ENCODE peak calls at places on chromosomes 12 and 14, in eight cellular contexts. Y is lower leg skin, S is GM12865, C is pancreas, M is cardiac fibroblast, D is tibial artery, Z is fibroblast of pulmonary artery, V is brain microvascular endothelial cell. X is an unnamed sample.

GRCh38 chr12:7959278-7960063 is 23.5 kb upstream of the SLC2A3 start:
- DNase-seq in Y (peak), S (peak), C (no peak), M (peak), D (no peak), Z (peak), V (no peak), X (no peak)

GRCh38 chr14:22699801-22700564 is 55.8 kb upstream of the OR6J1 start:
- DNase-seq in Y (no peak), S (no peak), C (no peak), M (peak), D (no peak), Z (peak), V (peak), X (no peak)

GRCh38 chr12:86194721-86195120 is 61.5 kb downstream of the MGAT4C start:
- DNase-seq in Y (no peak), S (no peak), C (no peak), M (no peak), D (no peak), Z (no peak), V (no peak), X (no peak)

GRCh38 chr12:109098671-109099070 is 1.3 kb downstream of the UNG start:
- DNase-seq in Y (no peak), S (no peak), C (no peak), M (peak), D (peak), Z (peak), V (no peak), X (no peak)

GRCh38 chr12:52394836-52395405 is 9.5 kb upstream of the KRT84 start:
- DNase-seq in Y (no peak), S (no peak), C (no peak), M (no peak), D (no peak), Z (no peak), V (no peak), X (peak)

GRCh38 chr12:92034858-92035401 is 110.7 kb downstream of the BTG1 start:
- DNase-seq in Y (peak), S (peak), C (peak), M (peak), D (peak), Z (peak), V (peak), X (no peak)

GRCh38 chr14:95359974-95360826 is 40.5 kb upstream of the CLMN start:
- DNase-seq in Y (no peak), S (no peak), C (peak), M (no peak), D (no peak), Z (no peak), V (no peak), X (no peak)

GRCh38 chr14:70266157-70266556 is 77.4 kb upstream of the SLC8A3 start:
- DNase-seq in Y (no peak), S (no peak), C (no peak), M (no peak), D (no peak), Z (no peak), V (no peak), X (no peak)

GRCh38 chr14:75961662-75962061 is 20.1 kb downstream of the TGFB3 start:
- DNase-seq in Y (no peak), S (no peak), C (no peak), M (no peak), D (no peak), Z (no peak), V (no peak), X (no peak)

GRCh38 chr12:80419660-80420059 is 24.4 kb upstream of the PTPRQ start:
- DNase-seq in Y (no peak), S (no peak), C (no peak), M (peak), D (no peak), Z (no peak), V (no peak), X (no peak)

GRCh38 chr12:104480826-104481457 is 24.2 kb downstream of the CHST11 start:
- DNase-seq in Y (peak), S (no peak), C (no peak), M (peak), D (peak), Z (peak), V (peak), X (peak)

DNA sequence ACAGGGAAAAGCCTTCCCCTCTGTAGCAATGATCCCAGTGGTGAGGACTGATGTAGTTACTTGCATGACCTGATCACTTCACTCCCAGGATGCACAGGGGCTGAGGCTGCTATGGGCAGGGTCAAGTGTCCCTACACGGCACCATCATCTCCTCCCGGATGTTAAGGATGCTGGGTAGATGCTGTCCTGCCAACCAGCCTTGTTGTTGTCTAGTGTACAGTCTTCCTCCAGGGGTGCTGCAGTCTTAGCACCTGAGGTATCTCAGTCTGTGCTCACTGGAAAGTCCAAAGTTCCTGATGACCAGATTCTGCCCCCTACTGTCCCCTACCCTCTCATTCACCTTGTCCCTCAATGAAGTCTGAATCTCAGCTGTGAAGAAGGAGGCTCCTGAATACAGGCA is 20.1 kb downstream of the CPM start:
- DNase-seq in Y (no peak), S (no peak), C (no peak), M (no peak), D (no peak), Z (no peak), V (no peak), X (no peak)
- TF ChIP-seq CTCF in Y (no peak), S (no peak), C (no peak), M (no peak), D (no peak), Z (no peak), V (no peak), X (no peak)

DNA sequence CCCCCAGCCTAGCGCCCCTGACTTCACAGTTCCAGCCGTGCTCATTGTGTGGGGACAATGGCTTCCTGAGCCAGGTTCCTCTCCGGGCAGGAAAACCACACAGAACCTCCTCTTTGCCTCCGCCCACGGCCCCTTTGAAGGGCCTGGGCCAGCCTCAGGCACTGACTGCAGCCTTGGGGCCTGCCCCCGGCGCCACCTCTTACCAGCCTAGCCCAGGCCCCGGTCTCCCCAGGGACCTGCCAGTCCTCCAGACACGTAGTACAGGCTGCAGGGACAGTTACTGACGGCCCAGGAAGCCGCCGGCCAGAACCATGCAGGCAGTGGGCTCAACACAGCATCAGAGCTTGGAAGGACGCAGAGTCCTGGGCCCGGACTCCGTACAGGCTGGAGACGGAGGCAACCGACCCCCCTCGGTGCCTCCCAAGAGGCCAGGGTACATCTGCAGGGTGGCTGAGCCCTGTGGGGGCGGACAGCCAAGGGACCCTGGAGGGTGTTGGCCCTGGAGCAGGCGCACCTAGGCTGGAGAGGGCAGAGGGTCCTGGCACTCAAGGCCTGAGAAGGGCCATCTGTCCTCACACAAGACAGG is 20.9 kb upstream of the NUDT14 start:
- DNase-seq in Y (no peak), S (peak), C (peak), M (no peak), D (no peak), Z (no peak), V (no peak), X (no peak)
- TF ChIP-seq CTCF in Y (no peak), S (no peak), C (no peak), M (no peak), D (no peak), Z (no peak), V (no peak), X (no peak)

DNA sequence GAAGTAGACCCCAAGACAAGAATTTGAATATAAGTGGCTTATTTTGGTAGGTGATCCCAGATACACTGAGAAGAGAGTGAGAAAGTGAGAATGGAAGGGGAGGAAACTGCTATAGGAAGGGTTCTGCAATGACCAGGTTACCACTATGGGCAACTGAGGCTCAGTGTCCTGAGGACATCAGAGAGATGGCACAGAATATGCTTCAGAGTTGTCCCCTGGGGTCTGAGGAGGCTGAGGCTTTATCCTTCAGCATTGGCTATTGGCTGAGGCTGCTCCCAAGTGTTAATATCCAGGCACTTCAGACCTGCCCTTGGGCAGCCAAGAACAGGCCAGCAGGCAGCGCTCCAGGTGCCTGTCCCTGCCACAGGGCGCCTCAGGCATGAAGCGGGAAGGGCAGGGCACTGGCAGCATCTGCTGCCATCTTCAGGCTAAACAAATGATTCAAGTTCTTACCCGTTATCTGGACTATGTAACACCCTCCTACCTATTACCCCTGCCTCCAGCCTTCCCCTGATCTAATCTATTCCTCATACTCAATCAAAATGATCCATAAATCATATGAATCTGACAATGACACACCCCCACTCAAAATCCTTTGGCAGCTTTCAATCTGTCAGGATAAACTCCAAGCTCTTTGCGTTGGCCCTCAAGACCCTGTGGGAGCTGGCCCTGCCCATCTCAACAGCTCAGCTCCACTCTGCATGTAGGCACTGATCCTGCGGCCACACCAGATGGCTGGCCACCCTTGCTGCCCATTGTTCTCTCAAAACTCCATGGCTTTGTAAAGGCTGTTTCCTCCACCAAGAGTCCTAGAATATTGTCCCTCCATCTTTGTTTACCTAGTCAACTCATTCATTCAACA is 42.4 kb downstream of the CKAP4 start:
- DNase-seq in Y (no peak), S (peak), C (peak), M (no peak), D (no peak), Z (no peak), V (no peak), X (no peak)
- TF ChIP-seq CTCF in Y (no peak), S (no peak), C (no peak), M (no peak), D (no peak), Z (no peak), V (no peak), X (no peak)

GRCh38 chr12:5000204-5000603 is 43.5 kb upstream of the KCNA5 start:
- DNase-seq in Y (no peak), S (no peak), C (no peak), M (no peak), D (no peak), Z (no peak), V (no peak), X (no peak)
- TF ChIP-seq CTCF in Y (no peak), S (no peak), C (no peak), M (no peak), D (no peak), Z (no peak), V (peak), X (no peak)

GRCh38 chr14:38012056-38012455 is 195.6 kb upstream of the SSTR1 start:
- DNase-seq in Y (no peak), S (no peak), C (no peak), M (no peak), D (no peak), Z (no peak), V (no peak), X (no peak)

GRCh38 chr14:38016497-38016896 is 191.2 kb upstream of the SSTR1 start:
- DNase-seq in Y (no peak), S (no peak), C (no peak), M (peak), D (no peak), Z (no peak), V (no peak), X (no peak)
- TF ChIP-seq CTCF in Y (no peak), S (no peak), C (peak), M (peak), D (no peak), Z (peak), V (peak), X (no peak)

GRCh38 chr14:24252289-24253124 is 10.1 kb upstream of the TINF2 start:
- DNase-seq in Y (peak), S (no peak), C (no peak), M (no peak), D (peak), Z (no peak), V (no peak), X (no peak)

GRCh38 chr14:24251880-24252288 is 9.5 kb upstream of the TINF2 start:
- DNase-seq in Y (no peak), S (no peak), C (no peak), M (peak), D (no peak), Z (peak), V (peak), X (no peak)

GRCh38 chr14:24254630-24255392 is 8.2 kb downstream of the TGM1 start:
- DNase-seq in Y (peak), S (no peak), C (no peak), M (no peak), D (peak), Z (no peak), V (no peak), X (no peak)

GRCh38 chr14:24255438-24255837 is 7.5 kb downstream of the TGM1 start:
- DNase-seq in Y (no peak), S (no peak), C (no peak), M (no peak), D (peak), Z (no peak), V (no peak), X (no peak)

DNA sequence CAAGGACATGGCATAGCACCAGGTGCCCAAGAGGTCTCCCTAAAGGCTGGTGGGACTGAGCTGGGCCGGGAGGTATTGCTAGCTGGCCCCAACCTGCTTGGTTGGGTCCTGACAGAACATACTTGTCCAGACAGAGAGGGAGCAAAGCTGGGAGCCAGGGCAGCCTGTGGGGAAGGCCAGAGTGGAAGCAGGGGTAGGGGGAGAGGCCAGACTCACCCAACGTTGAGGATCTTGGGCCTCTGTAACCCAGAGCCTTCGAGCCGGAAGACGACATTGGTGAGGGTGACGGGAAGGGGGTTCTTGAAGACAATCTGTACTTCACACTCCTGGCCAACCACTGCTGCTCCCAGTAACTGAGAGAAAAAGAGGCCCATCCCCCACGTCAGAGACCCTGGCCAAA is 9.0 kb downstream of the TGM1 start:
- DNase-seq in Y (peak), S (no peak), C (no peak), M (no peak), D (peak), Z (no peak), V (no peak), X (no peak)
- TF ChIP-seq CTCF in Y (no peak), S (no peak), C (no peak), M (no peak), D (no peak), Z (no peak), V (no peak), X (no peak)

X was measured in CD14-positive monocyte.